ENCODE peak calls at places on chromosomes 11 and 22, in ten cellular contexts. T, S, L, N, W, P, Q, D, A and B are unnamed samples.

GRCh38 chr22:44676441-44677298 is 25.3 kb upstream of the PRR5 start:
- DNase-seq in D (no peak), L (peak), W (no peak), N (peak), Q (no peak), A (peak), T (no peak), S (no peak), P (no peak), B (no peak)

GRCh38 chr22:28025333-28025732 is 106.3 kb upstream of the PITPNB start:
- DNase-seq in S (no peak), W (no peak), P (peak), T (peak), L (no peak), Q (no peak), D (peak), N (no peak), A (no peak), B (no peak)

GRCh38 chr11:110177057-110177397 is 83.8 kb downstream of the ZC3H12C start:
- DNase-seq in L (no peak), S (no peak), Q (no peak), P (no peak), D (no peak), W (no peak), A (no peak), T (no peak), N (no peak), B (no peak)

GRCh38 chr11:126305699-126306098 is 1.8 kb downstream of the DCPS start:
- DNase-seq in P (no peak), S (no peak), Q (no peak), T (no peak), N (no peak), A (no peak), L (no peak), W (no peak), D (no peak), B (no peak)

GRCh38 chr11:47269829-47270305 is at the start of gene MADD:
- DNase-seq in P (peak), N (peak), D (peak), Q (peak), A (no peak), T (peak), S (peak), W (peak), L (no peak), B (peak)

GRCh38 chr22:41565403-41566054 is 4.7 kb downstream of the CSDC2 start:
- DNase-seq in W (peak), D (no peak), S (no peak), L (no peak), P (no peak), A (peak), N (peak), T (no peak), Q (no peak), B (no peak)

GRCh38 chr11:122584670-122585069 is 70.9 kb upstream of the UBASH3B start:
- DNase-seq in Q (no peak), A (no peak), L (no peak), S (no peak), T (no peak), W (peak), P (no peak), N (no peak), D (no peak), B (no peak)

GRCh38 chr11:63573881-63574855 is 11.0 kb upstream of the PLAAT2 start:
- DNase-seq in Q (no peak), T (no peak), D (peak), W (peak), N (peak), A (peak), L (no peak), P (no peak), S (no peak), B (no peak)

GRCh38 chr22:22856364-22856763 is 31.3 kb upstream of the IGLL5 start:
- DNase-seq in L (no peak), D (no peak), T (no peak), Q (no peak), N (no peak), S (no peak), P (no peak), A (no peak), W (no peak), B (no peak)

GRCh38 chr22:39332441-39333064 is 13.1 kb upstream of the RPL3 start:
- DNase-seq in P (no peak), D (no peak), T (no peak), N (no peak), A (peak), S (no peak), L (no peak), Q (no peak), W (no peak), B (no peak)

GRCh38 chr22:34004058-34004457 is 83.8 kb upstream of the LARGE1 start:
- DNase-seq in P (no peak), L (no peak), N (no peak), W (no peak), A (no peak), Q (no peak), S (no peak), T (no peak), D (no peak), B (no peak)

GRCh38 chr11:83793332-83793731 is 507.2 kb upstream of the CCDC90B start:
- DNase-seq in D (no peak), N (no peak), S (no peak), T (no peak), P (no peak), L (no peak), W (no peak), A (no peak), Q (no peak), B (no peak)

GRCh38 chr22:41825376-41825775 is 7.5 kb upstream of the SREBF2 start:
- DNase-seq in D (no peak), L (peak), A (no peak), Q (no peak), N (no peak), S (no peak), T (no peak), W (no peak), P (no peak), B (no peak)

GRCh38 chr11:72263363-72263762 is 19.4 kb upstream of the PHOX2A start:
- DNase-seq in A (no peak), Q (no peak), S (no peak), L (no peak), T (no peak), W (peak), D (no peak), N (peak), P (no peak), B (no peak)

GRCh38 chr11:90639687-90640086 is 416.8 kb upstream of the CHORDC1 start:
- DNase-seq in P (no peak), W (no peak), L (no peak), N (peak), A (peak), S (no peak), T (no peak), Q (no peak), D (no peak), B (no peak)

GRCh38 chr11:76329084-76329648 is 51.8 kb downstream of the THAP12 start:
- DNase-seq in L (peak), Q (no peak), D (no peak), S (no peak), N (no peak), T (no peak), A (peak), P (no peak), W (peak), B (peak)

GRCh38 chr11:61522881-61523280 is 14.3 kb downstream of the LRRC10B start:
- DNase-seq in Q (no peak), P (no peak), D (no peak), A (no peak), T (no peak), W (no peak), S (no peak), L (peak), N (no peak), B (no peak)

GRCh38 chr11:16154715-16155396 is 201.5 kb downstream of the SOX6 start:
- DNase-seq in W (peak), S (no peak), D (no peak), T (no peak), L (no peak), N (peak), P (no peak), A (peak), Q (no peak), B (no peak)

GRCh38 chr11:508956-509355 is 1.9 kb upstream of the RNH1 start:
- DNase-seq in P (no peak), S (no peak), D (peak), Q (no peak), W (no peak), T (no peak), L (no peak), N (no peak), A (no peak), B (no peak)

GRCh38 chr22:43905681-43906080 is 13.9 kb upstream of the PNPLA5 start:
- DNase-seq in L (no peak), P (no peak), D (no peak), T (no peak), W (no peak), A (no peak), N (no peak), Q (no peak), S (no peak), B (no peak)

GRCh38 chr22:46366801-46367706 is 31.5 kb downstream of the TRMU start:
- DNase-seq in S (no peak), T (no peak), N (no peak), D (no peak), A (no peak), P (no peak), Q (no peak), W (no peak), L (no peak), B (no peak)

GRCh38 chr22:19720999-19721485 is 2.3 kb upstream of the GP1BB start:
- DNase-seq in P (no peak), Q (no peak), W (no peak), A (no peak), T (no peak), D (no peak), L (no peak), N (no peak), S (no peak), B (no peak)

GRCh38 chr11:73818838-73819237 is 31.2 kb downstream of the MRPL48 start:
- DNase-seq in W (peak), S (no peak), L (no peak), T (no peak), D (no peak), A (peak), P (no peak), Q (no peak), N (no peak), B (no peak)

GRCh38 chr11:2813141-2813908 is 72.2 kb downstream of the CDKN1C start:
- DNase-seq in A (no peak), D (no peak), T (no peak), N (no peak), Q (no peak), L (no peak), S (no peak), P (peak), W (no peak), B (peak)

GRCh38 chr22:41217553-41218157 is 12.5 kb downstream of the L3MBTL2 start:
- DNase-seq in Q (no peak), S (peak), T (no peak), A (no peak), D (peak), L (no peak), N (no peak), P (peak), W (peak), B (peak)

GRCh38 chr22:24833881-24834495 is 28.0 kb downstream of the SGSM1 start:
- DNase-seq in P (no peak), Q (no peak), N (no peak), S (no peak), D (no peak), T (no peak), A (no peak), W (no peak), L (no peak), B (no peak)

GRCh38 chr22:46346680-46347405 is 11.3 kb downstream of the TRMU start:
- DNase-seq in Q (no peak), A (no peak), D (no peak), L (peak), S (no peak), T (no peak), W (no peak), P (no peak), N (no peak), B (no peak)

GRCh38 chr11:126918556-126918955 is 82.0 kb downstream of the KIRREL3 start:
- DNase-seq in W (peak), N (no peak), L (no peak), T (no peak), A (no peak), D (no peak), S (no peak), Q (no peak), P (no peak), B (no peak)

GRCh38 chr11:2088746-2089535 is 50.2 kb downstream of the IGF2 start:
- DNase-seq in A (no peak), T (peak), Q (no peak), L (no peak), D (peak), N (peak), P (peak), W (no peak), S (no peak), B (no peak)

GRCh38 chr22:19853879-19854777 is 546 bp downstream of the GNB1L start:
- DNase-seq in Q (no peak), W (no peak), S (no peak), D (no peak), L (no peak), N (no peak), T (peak), A (no peak), P (peak), B (no peak)

GRCh38 chr11:114317738-114318137 is 21.5 kb downstream of the NNMT start:
- DNase-seq in L (no peak), D (no peak), W (peak), P (peak), S (peak), A (no peak), Q (no peak), T (no peak), N (peak), B (peak)

GRCh38 chr11:16261836-16262644 is 94.3 kb downstream of the SOX6 start:
- DNase-seq in Q (no peak), P (no peak), S (no peak), L (no peak), D (no peak), A (peak), T (no peak), N (no peak), W (no peak), B (no peak)

GRCh38 chr11:17263803-17264202 is 12.7 kb upstream of the NUCB2 start:
- DNase-seq in W (peak), T (no peak), Q (no peak), L (no peak), D (no peak), N (no peak), P (no peak), A (peak), S (no peak), B (no peak)